ENCODE peak calls at places on chromosomes 16 and 17, in eight cellular contexts. One of them, this sample, is unnamed. For H3K27me3, the result is how much of the 10 kb centered on the place peaks cover.

GRCh38 chr17:58757162-58757613 is 1.5 kb downstream of the PPM1E start:
- DNase-seq in heart left ventricle: no peak
- DNase-seq in GM06990: no peak
- DNase-seq in naive thymus-derived CD4-positive, alpha-beta T cell: no peak
- DNase-seq in small intestine: no peak
- DNase-seq in brain microvascular endothelial cell: no peak
- DNase-seq in mammary epithelial cell: no peak
- DNase-seq in mesenchymal stem cell: no peak
- DNase-seq in this sample: no peak

GRCh38 chr16:20976568-20976967 is 76.0 kb downstream of the LYRM1 start:
- DNase-seq in heart left ventricle: no peak
- DNase-seq in GM06990: no peak
- DNase-seq in naive thymus-derived CD4-positive, alpha-beta T cell: no peak
- DNase-seq in small intestine: no peak
- DNase-seq in brain microvascular endothelial cell: no peak
- DNase-seq in mammary epithelial cell: no peak
- DNase-seq in mesenchymal stem cell: no peak
- DNase-seq in this sample: no peak

GRCh38 chr17:42456223-42457106 is 2.2 kb upstream of the ATP6V0A1 start:
- DNase-seq in heart left ventricle: no peak
- DNase-seq in GM06990: peak
- DNase-seq in naive thymus-derived CD4-positive, alpha-beta T cell: peak
- DNase-seq in small intestine: peak
- DNase-seq in brain microvascular endothelial cell: no peak
- DNase-seq in mammary epithelial cell: peak
- DNase-seq in mesenchymal stem cell: peak
- DNase-seq in this sample: no peak

GRCh38 chr16:50611332-50611934 is 63.2 kb downstream of the NKD1 start:
- DNase-seq in heart left ventricle: no peak
- DNase-seq in GM06990: no peak
- DNase-seq in naive thymus-derived CD4-positive, alpha-beta T cell: no peak
- DNase-seq in small intestine: no peak
- DNase-seq in brain microvascular endothelial cell: peak
- DNase-seq in mammary epithelial cell: peak
- DNase-seq in mesenchymal stem cell: peak
- DNase-seq in this sample: no peak

GRCh38 chr17:72467841-72468653 is 347.2 kb downstream of the SOX9 start:
- DNase-seq in heart left ventricle: no peak
- DNase-seq in GM06990: no peak
- DNase-seq in naive thymus-derived CD4-positive, alpha-beta T cell: no peak
- DNase-seq in small intestine: peak
- DNase-seq in brain microvascular endothelial cell: no peak
- DNase-seq in mammary epithelial cell: peak
- DNase-seq in mesenchymal stem cell: peak
- DNase-seq in this sample: peak

GRCh38 chr17:8366231-8366630 is 10.3 kb downstream of the KRABD2 start:
- DNase-seq in heart left ventricle: no peak
- DNase-seq in GM06990: no peak
- DNase-seq in naive thymus-derived CD4-positive, alpha-beta T cell: no peak
- DNase-seq in small intestine: no peak
- DNase-seq in brain microvascular endothelial cell: peak
- DNase-seq in mammary epithelial cell: no peak
- DNase-seq in mesenchymal stem cell: peak
- DNase-seq in this sample: no peak

GRCh38 chr16:30027588-30028437 is 3.3 kb downstream of the TLCD3B start:
- DNase-seq in heart left ventricle: no peak
- DNase-seq in GM06990: no peak
- DNase-seq in naive thymus-derived CD4-positive, alpha-beta T cell: no peak
- DNase-seq in small intestine: no peak
- DNase-seq in brain microvascular endothelial cell: no peak
- DNase-seq in mammary epithelial cell: no peak
- DNase-seq in mesenchymal stem cell: no peak
- DNase-seq in this sample: no peak

GRCh38 chr17:81578561-81579225 is 26.5 kb upstream of the FAAP100 start:
- DNase-seq in heart left ventricle: no peak
- DNase-seq in GM06990: no peak
- DNase-seq in naive thymus-derived CD4-positive, alpha-beta T cell: no peak
- DNase-seq in small intestine: no peak
- DNase-seq in brain microvascular endothelial cell: no peak
- DNase-seq in mammary epithelial cell: peak
- DNase-seq in mesenchymal stem cell: no peak
- DNase-seq in this sample: no peak

GRCh38 chr17:74150428-74151025 is 53.0 kb upstream of the RPL38 start:
- DNase-seq in heart left ventricle: peak
- DNase-seq in GM06990: no peak
- DNase-seq in naive thymus-derived CD4-positive, alpha-beta T cell: no peak
- DNase-seq in small intestine: no peak
- DNase-seq in brain microvascular endothelial cell: no peak
- DNase-seq in mammary epithelial cell: no peak
- DNase-seq in mesenchymal stem cell: no peak
- DNase-seq in this sample: peak

GRCh38 chr16:53775821-53776431 is 72.0 kb downstream of the FTO start:
- DNase-seq in heart left ventricle: peak
- DNase-seq in GM06990: no peak
- DNase-seq in naive thymus-derived CD4-positive, alpha-beta T cell: no peak
- DNase-seq in small intestine: no peak
- DNase-seq in brain microvascular endothelial cell: peak
- DNase-seq in mammary epithelial cell: peak
- DNase-seq in mesenchymal stem cell: peak
- DNase-seq in this sample: peak

GRCh38 chr16:78735337-78735736 is 635.9 kb downstream of the WWOX start:
- DNase-seq in heart left ventricle: no peak
- DNase-seq in GM06990: no peak
- DNase-seq in naive thymus-derived CD4-positive, alpha-beta T cell: no peak
- DNase-seq in small intestine: no peak
- DNase-seq in brain microvascular endothelial cell: no peak
- DNase-seq in mammary epithelial cell: no peak
- DNase-seq in mesenchymal stem cell: no peak
- DNase-seq in this sample: no peak

GRCh38 chr17:1091885-1092284 is 87.9 kb downstream of the ABR start:
- DNase-seq in heart left ventricle: no peak
- DNase-seq in GM06990: no peak
- DNase-seq in naive thymus-derived CD4-positive, alpha-beta T cell: no peak
- DNase-seq in small intestine: no peak
- DNase-seq in brain microvascular endothelial cell: no peak
- DNase-seq in mammary epithelial cell: peak
- DNase-seq in mesenchymal stem cell: no peak
- DNase-seq in this sample: no peak

GRCh38 chr16:89448656-89449055 is 41.7 kb downstream of the ANKRD11 start:
- DNase-seq in heart left ventricle: peak
- DNase-seq in GM06990: no peak
- DNase-seq in naive thymus-derived CD4-positive, alpha-beta T cell: no peak
- DNase-seq in small intestine: peak
- DNase-seq in brain microvascular endothelial cell: no peak
- DNase-seq in mammary epithelial cell: no peak
- DNase-seq in mesenchymal stem cell: no peak
- DNase-seq in this sample: peak

GRCh38 chr17:8829036-8829941 is 30.1 kb upstream of the MFSD6L start:
- DNase-seq in heart left ventricle: no peak
- DNase-seq in GM06990: no peak
- DNase-seq in naive thymus-derived CD4-positive, alpha-beta T cell: no peak
- DNase-seq in small intestine: no peak
- DNase-seq in brain microvascular endothelial cell: no peak
- DNase-seq in mammary epithelial cell: no peak
- DNase-seq in mesenchymal stem cell: no peak
- DNase-seq in this sample: no peak

GRCh38 chr17:76000016-76000754 is 470 bp upstream of the CDK3 start:
- DNase-seq in heart left ventricle: no peak
- DNase-seq in GM06990: peak
- DNase-seq in naive thymus-derived CD4-positive, alpha-beta T cell: peak
- DNase-seq in small intestine: peak
- DNase-seq in brain microvascular endothelial cell: peak
- DNase-seq in mammary epithelial cell: no peak
- DNase-seq in mesenchymal stem cell: peak
- DNase-seq in this sample: peak

GRCh38 chr16:17396762-17397498 is 73.8 kb downstream of the XYLT1 start:
- DNase-seq in heart left ventricle: no peak
- DNase-seq in GM06990: no peak
- DNase-seq in naive thymus-derived CD4-positive, alpha-beta T cell: peak
- DNase-seq in small intestine: peak
- DNase-seq in brain microvascular endothelial cell: peak
- DNase-seq in mammary epithelial cell: no peak
- DNase-seq in mesenchymal stem cell: no peak
- DNase-seq in this sample: peak

GRCh38 chr17:51258756-51259573 is 884 bp downstream of the MBTD1 start:
- DNase-seq in heart left ventricle: peak
- DNase-seq in GM06990: no peak
- DNase-seq in naive thymus-derived CD4-positive, alpha-beta T cell: no peak
- DNase-seq in small intestine: peak
- DNase-seq in brain microvascular endothelial cell: no peak
- DNase-seq in mammary epithelial cell: peak
- DNase-seq in mesenchymal stem cell: peak
- DNase-seq in this sample: peak

GRCh38 chr17:31390426-31390747 is 1.1 kb upstream of the RAB11FIP4 start:
- DNase-seq in heart left ventricle: no peak
- DNase-seq in GM06990: no peak
- DNase-seq in naive thymus-derived CD4-positive, alpha-beta T cell: no peak
- DNase-seq in small intestine: no peak
- DNase-seq in brain microvascular endothelial cell: no peak
- DNase-seq in mammary epithelial cell: no peak
- DNase-seq in mesenchymal stem cell: no peak
- DNase-seq in this sample: no peak

GRCh38 chr17:31392856-31393748 is 1.6 kb downstream of the RAB11FIP4 start:
- DNase-seq in heart left ventricle: peak
- DNase-seq in GM06990: no peak
- DNase-seq in naive thymus-derived CD4-positive, alpha-beta T cell: no peak
- DNase-seq in small intestine: no peak
- DNase-seq in brain microvascular endothelial cell: no peak
- DNase-seq in mammary epithelial cell: peak
- DNase-seq in mesenchymal stem cell: no peak
- DNase-seq in this sample: no peak

GRCh38 chr17:31390748-31391495 is 553 bp upstream of the RAB11FIP4 start:
- DNase-seq in heart left ventricle: peak
- DNase-seq in GM06990: no peak
- DNase-seq in naive thymus-derived CD4-positive, alpha-beta T cell: no peak
- DNase-seq in small intestine: no peak
- DNase-seq in brain microvascular endothelial cell: no peak
- DNase-seq in mammary epithelial cell: no peak
- DNase-seq in mesenchymal stem cell: peak
- DNase-seq in this sample: no peak

GRCh38 chr17:31392002-31392855 is 754 bp downstream of the RAB11FIP4 start:
- DNase-seq in heart left ventricle: peak
- DNase-seq in GM06990: no peak
- DNase-seq in naive thymus-derived CD4-positive, alpha-beta T cell: no peak
- DNase-seq in small intestine: no peak
- DNase-seq in brain microvascular endothelial cell: no peak
- DNase-seq in mammary epithelial cell: no peak
- DNase-seq in mesenchymal stem cell: no peak
- DNase-seq in this sample: no peak

DNA sequence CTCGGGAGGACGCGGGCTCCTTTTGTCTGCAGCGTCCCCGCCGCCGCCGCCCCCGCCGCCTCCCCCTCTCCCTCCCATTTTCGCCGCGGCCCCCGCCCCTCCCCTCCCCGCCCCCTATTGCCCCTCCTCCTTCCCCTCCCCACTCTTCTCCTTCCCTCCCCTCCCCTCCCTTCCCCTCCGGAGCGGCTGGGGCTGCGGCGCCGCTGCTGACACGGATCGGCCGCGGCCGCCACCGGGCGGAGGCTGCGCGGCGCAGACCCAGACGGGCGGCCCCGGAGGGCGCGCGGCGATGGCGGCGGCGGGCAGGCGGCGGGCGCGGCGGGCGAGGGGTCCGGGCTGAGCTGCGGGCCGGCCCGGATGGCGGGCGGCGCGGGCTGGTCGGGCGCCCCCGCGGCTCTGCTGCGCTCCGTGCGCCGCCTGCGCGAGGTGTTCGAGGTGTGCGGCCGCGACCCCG is at the start of gene RAB11FIP4:
- DNase-seq in heart left ventricle: peak
- DNase-seq in GM06990: no peak
- DNase-seq in naive thymus-derived CD4-positive, alpha-beta T cell: no peak
- DNase-seq in small intestine: no peak
- DNase-seq in brain microvascular endothelial cell: no peak
- DNase-seq in mammary epithelial cell: no peak
- DNase-seq in mesenchymal stem cell: peak
- DNase-seq in this sample: no peak
- H3K4me3 ChIP-seq in heart left ventricle: peak
- H3K4me3 ChIP-seq in GM06990: no peak
- H3K4me3 ChIP-seq in naive thymus-derived CD4-positive, alpha-beta T cell: no peak
- H3K4me3 ChIP-seq in small intestine: peak
- H3K4me3 ChIP-seq in brain microvascular endothelial cell: peak
- H3K4me3 ChIP-seq in mammary epithelial cell: peak
- H3K4me3 ChIP-seq in mesenchymal stem cell: peak
- H3K4me3 ChIP-seq in this sample: peak

GRCh38 chr17:48297825-48298224 is 132.2 kb downstream of the SKAP1 start:
- DNase-seq in heart left ventricle: no peak
- DNase-seq in GM06990: no peak
- DNase-seq in naive thymus-derived CD4-positive, alpha-beta T cell: no peak
- DNase-seq in small intestine: no peak
- DNase-seq in brain microvascular endothelial cell: no peak
- DNase-seq in mammary epithelial cell: no peak
- DNase-seq in mesenchymal stem cell: no peak
- DNase-seq in this sample: peak

GRCh38 chr17:48301002-48301401 is 129.0 kb downstream of the SKAP1 start:
- DNase-seq in heart left ventricle: no peak
- DNase-seq in GM06990: no peak
- DNase-seq in naive thymus-derived CD4-positive, alpha-beta T cell: no peak
- DNase-seq in small intestine: no peak
- DNase-seq in brain microvascular endothelial cell: no peak
- DNase-seq in mammary epithelial cell: no peak
- DNase-seq in mesenchymal stem cell: no peak
- DNase-seq in this sample: no peak

GRCh38 chr17:48294989-48295892 is 134.8 kb downstream of the SKAP1 start:
- DNase-seq in heart left ventricle: no peak
- DNase-seq in GM06990: peak
- DNase-seq in naive thymus-derived CD4-positive, alpha-beta T cell: no peak
- DNase-seq in small intestine: no peak
- DNase-seq in brain microvascular endothelial cell: no peak
- DNase-seq in mammary epithelial cell: no peak
- DNase-seq in mesenchymal stem cell: peak
- DNase-seq in this sample: no peak

GRCh38 chr17:48296453-48296852 is 133.6 kb downstream of the SKAP1 start:
- DNase-seq in heart left ventricle: no peak
- DNase-seq in GM06990: no peak
- DNase-seq in naive thymus-derived CD4-positive, alpha-beta T cell: no peak
- DNase-seq in small intestine: no peak
- DNase-seq in brain microvascular endothelial cell: no peak
- DNase-seq in mammary epithelial cell: no peak
- DNase-seq in mesenchymal stem cell: peak
- DNase-seq in this sample: no peak

GRCh38 chr17:48299760-48300159 is 130.3 kb downstream of the SKAP1 start:
- DNase-seq in heart left ventricle: no peak
- DNase-seq in GM06990: peak
- DNase-seq in naive thymus-derived CD4-positive, alpha-beta T cell: no peak
- DNase-seq in small intestine: no peak
- DNase-seq in brain microvascular endothelial cell: no peak
- DNase-seq in mammary epithelial cell: peak
- DNase-seq in mesenchymal stem cell: no peak
- DNase-seq in this sample: no peak
- H3K27me3 ChIP-seq in heart left ventricle: under half
- H3K27me3 ChIP-seq in GM06990: under half
- H3K27me3 ChIP-seq in naive thymus-derived CD4-positive, alpha-beta T cell: under half
- H3K27me3 ChIP-seq in small intestine: under half
- H3K27me3 ChIP-seq in brain microvascular endothelial cell: under half
- H3K27me3 ChIP-seq in mammary epithelial cell: under half
- H3K27me3 ChIP-seq in mesenchymal stem cell: under half
- H3K27me3 ChIP-seq in this sample: under half

GRCh38 chr17:6657633-6658287 is 6.2 kb downstream of the C17orf100 start:
- DNase-seq in heart left ventricle: no peak
- DNase-seq in GM06990: no peak
- DNase-seq in naive thymus-derived CD4-positive, alpha-beta T cell: no peak
- DNase-seq in small intestine: no peak
- DNase-seq in brain microvascular endothelial cell: no peak
- DNase-seq in mammary epithelial cell: no peak
- DNase-seq in mesenchymal stem cell: no peak
- DNase-seq in this sample: no peak
- H3K4me3 ChIP-seq in heart left ventricle: no peak
- H3K4me3 ChIP-seq in GM06990: peak
- H3K4me3 ChIP-seq in naive thymus-derived CD4-positive, alpha-beta T cell: peak
- H3K4me3 ChIP-seq in small intestine: no peak
- H3K4me3 ChIP-seq in brain microvascular endothelial cell: no peak
- H3K4me3 ChIP-seq in mammary epithelial cell: no peak
- H3K4me3 ChIP-seq in mesenchymal stem cell: no peak
- H3K4me3 ChIP-seq in this sample: no peak

GRCh38 chr17:48692049-48692448 is 30.3 kb downstream of the PRAC1 start:
- DNase-seq in heart left ventricle: no peak
- DNase-seq in GM06990: no peak
- DNase-seq in naive thymus-derived CD4-positive, alpha-beta T cell: no peak
- DNase-seq in small intestine: no peak
- DNase-seq in brain microvascular endothelial cell: no peak
- DNase-seq in mammary epithelial cell: no peak
- DNase-seq in mesenchymal stem cell: no peak
- DNase-seq in this sample: no peak
- H3K27me3 ChIP-seq in heart left ventricle: under half
- H3K27me3 ChIP-seq in GM06990: under half
- H3K27me3 ChIP-seq in naive thymus-derived CD4-positive, alpha-beta T cell: under half
- H3K27me3 ChIP-seq in small intestine: under half
- H3K27me3 ChIP-seq in brain microvascular endothelial cell: under half
- H3K27me3 ChIP-seq in mammary epithelial cell: under half
- H3K27me3 ChIP-seq in mesenchymal stem cell: under half
- H3K27me3 ChIP-seq in this sample: under half